ENCODE peak calls at places on chromosome 11, in four cellular contexts. One of them, this sample, is unnamed.

GRCh38 chr11:8369592-8370205 is 106.0 kb upstream of the LMO1 start:
- DNase-seq in K562: no peak
- DNase-seq in WTC11: no peak
- DNase-seq in GM12878: no peak
- DNase-seq in this sample: no peak

GRCh38 chr11:102237096-102237735 is 80.1 kb upstream of the BIRC3 start:
- DNase-seq in K562: no peak
- DNase-seq in GM12878: no peak
- DNase-seq in WTC11: no peak
- DNase-seq in this sample: no peak

GRCh38 chr11:111999111-111999510 is 26.1 kb upstream of the DLAT start:
- DNase-seq in GM12878: no peak
- DNase-seq in WTC11: no peak
- DNase-seq in K562: no peak
- DNase-seq in this sample: no peak

GRCh38 chr11:20618083-20618482 is 18.7 kb downstream of the SLC6A5 start:
- DNase-seq in K562: no peak
- DNase-seq in GM12878: no peak
- DNase-seq in WTC11: no peak
- DNase-seq in this sample: no peak

GRCh38 chr11:28298209-28298608 is 190.0 kb downstream of the METTL15 start:
- DNase-seq in WTC11: no peak
- DNase-seq in GM12878: no peak
- DNase-seq in K562: no peak
- DNase-seq in this sample: no peak

GRCh38 chr11:12239396-12240298 is 129.3 kb downstream of the MICAL2 start:
- DNase-seq in GM12878: no peak
- DNase-seq in WTC11: no peak
- DNase-seq in K562: no peak
- DNase-seq in this sample: no peak

GRCh38 chr11:12066799-12067508 is 43.4 kb upstream of the MICAL2 start:
- DNase-seq in WTC11: no peak
- DNase-seq in GM12878: no peak
- DNase-seq in K562: no peak
- DNase-seq in this sample: peak

GRCh38 chr11:11988862-11989261 is 19.6 kb downstream of the DKK3 start:
- DNase-seq in K562: no peak
- DNase-seq in GM12878: no peak
- DNase-seq in WTC11: no peak
- DNase-seq in this sample: peak

GRCh38 chr11:124834526-124835190 is 30.6 kb upstream of the ROBO3 start:
- DNase-seq in GM12878: no peak
- DNase-seq in WTC11: no peak
- DNase-seq in K562: no peak
- DNase-seq in this sample: no peak

GRCh38 chr11:58573451-58574104 is 2.1 kb downstream of the LPXN start:
- DNase-seq in GM12878: no peak
- DNase-seq in K562: no peak
- DNase-seq in WTC11: no peak
- DNase-seq in this sample: no peak

GRCh38 chr11:119782021-119782420 is 53.0 kb upstream of the NECTIN1 start:
- DNase-seq in K562: no peak
- DNase-seq in WTC11: peak
- DNase-seq in GM12878: no peak
- DNase-seq in this sample: no peak

GRCh38 chr11:43790444-43790794 is 90.2 kb upstream of the ALKBH3 start:
- DNase-seq in GM12878: no peak
- DNase-seq in K562: no peak
- DNase-seq in WTC11: no peak
- DNase-seq in this sample: no peak

GRCh38 chr11:13009921-13010736 is 1.0 kb downstream of the RASSF10 start:
- DNase-seq in WTC11: peak
- DNase-seq in GM12878: no peak
- DNase-seq in K562: no peak
- DNase-seq in this sample: no peak

GRCh38 chr11:117143390-117143789 is 697 bp upstream of the PAFAH1B2 start:
- DNase-seq in WTC11: no peak
- DNase-seq in GM12878: no peak
- DNase-seq in K562: peak
- DNase-seq in this sample: no peak

GRCh38 chr11:103326070-103326794 is 217.0 kb downstream of the DYNC2H1 start:
- DNase-seq in WTC11: peak
- DNase-seq in GM12878: peak
- DNase-seq in K562: peak
- DNase-seq in this sample: peak
- TF ChIP-seq CBFB in WTC11: no peak
- TF ChIP-seq CBFB in GM12878: no peak
- TF ChIP-seq CBFB in K562: no peak
- TF ChIP-seq CBFB in this sample: no peak

DNA sequence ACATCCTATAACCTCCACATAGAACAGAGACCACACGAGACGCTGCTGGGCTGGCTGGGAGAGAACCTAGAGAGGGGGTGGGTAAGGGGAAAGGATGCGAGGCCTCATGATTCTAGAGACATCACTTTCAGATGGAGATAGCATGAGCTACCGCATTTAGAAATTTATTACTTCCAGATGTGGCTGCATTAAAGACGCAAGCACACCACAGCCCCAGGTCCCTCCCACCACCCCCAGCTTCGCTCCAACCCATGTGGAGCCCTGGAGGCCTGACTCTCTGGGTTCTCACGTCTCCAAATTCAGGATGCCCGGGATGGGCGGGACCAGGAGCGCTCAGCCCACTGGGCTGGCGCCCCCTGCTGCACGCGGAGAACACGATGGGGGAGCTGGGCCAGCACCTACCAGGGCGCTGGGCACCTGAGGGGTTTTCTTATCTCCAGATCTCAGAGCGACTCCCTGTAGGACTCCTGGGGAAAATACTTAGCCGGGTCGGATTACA is 13.6 kb downstream of the MRPL21 start:
- DNase-seq in WTC11: peak
- DNase-seq in GM12878: no peak
- DNase-seq in K562: peak
- DNase-seq in this sample: no peak
- TF ChIP-seq MAX in WTC11: no peak
- TF ChIP-seq MAX in GM12878: no peak
- TF ChIP-seq MAX in K562: no peak
- TF ChIP-seq MAX in this sample: no peak

GRCh38 chr11:64333556-64333955 is 6.4 kb upstream of the CCDC88B start:
- DNase-seq in K562: no peak
- DNase-seq in GM12878: no peak
- DNase-seq in WTC11: no peak
- DNase-seq in this sample: no peak

GRCh38 chr11:64337538-64338249 is 2.3 kb upstream of the CCDC88B start:
- DNase-seq in K562: no peak
- DNase-seq in GM12878: no peak
- DNase-seq in WTC11: no peak
- DNase-seq in this sample: no peak

GRCh38 chr11:64330888-64331287 is 9.1 kb upstream of the CCDC88B start:
- DNase-seq in WTC11: peak
- DNase-seq in GM12878: no peak
- DNase-seq in K562: no peak
- DNase-seq in this sample: no peak

GRCh38 chr11:64331569-64332371 is 8.2 kb upstream of the CCDC88B start:
- DNase-seq in GM12878: peak
- DNase-seq in K562: peak
- DNase-seq in WTC11: peak
- DNase-seq in this sample: peak

DNA sequence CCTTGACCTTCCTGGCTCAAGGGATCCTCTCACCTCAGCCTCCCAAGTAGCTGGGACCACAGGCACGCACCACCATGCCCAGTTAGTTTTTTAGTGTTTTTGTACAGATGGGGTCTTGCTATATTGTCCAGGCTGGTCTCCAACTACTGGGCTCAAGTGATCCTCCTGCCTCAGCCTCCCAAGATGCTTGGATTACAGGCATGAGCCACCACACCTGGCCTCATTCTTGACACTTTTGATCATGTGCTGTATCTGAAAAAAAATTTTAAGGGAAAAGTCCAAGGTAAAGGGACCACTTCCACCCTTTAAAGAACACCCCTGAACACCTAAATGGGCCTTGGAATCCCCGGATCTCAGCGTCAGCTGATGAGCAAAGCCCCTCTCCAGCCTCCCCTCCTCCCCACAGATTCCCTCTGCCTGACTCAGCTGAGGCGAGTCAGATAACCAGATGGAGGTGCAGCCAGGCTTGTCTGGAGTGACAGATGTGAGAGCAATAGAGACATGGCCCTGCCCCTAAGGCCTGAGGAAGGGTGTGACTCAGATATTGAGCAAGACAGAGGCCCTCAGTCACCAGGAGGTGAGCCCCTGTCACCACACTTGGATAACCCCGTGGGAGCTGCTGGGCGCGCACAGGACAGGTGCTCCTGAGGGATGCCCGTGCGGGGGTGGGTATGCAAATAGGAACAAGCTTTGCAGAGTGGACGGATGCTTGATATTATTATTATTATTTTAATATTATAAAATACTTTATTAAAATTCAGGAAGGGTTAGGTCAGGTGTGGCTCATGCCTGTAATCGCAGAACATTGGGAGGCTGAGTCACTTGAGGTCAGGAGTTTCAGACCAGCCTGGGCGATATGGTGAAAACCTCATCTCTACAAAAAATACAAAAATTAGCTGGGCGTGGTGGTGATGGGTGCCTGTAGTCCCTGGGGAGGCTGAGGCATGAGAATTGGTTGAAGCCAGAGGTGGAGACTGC is 5.0 kb upstream of the CCDC88B start:
- DNase-seq in WTC11: no peak
- DNase-seq in GM12878: peak
- DNase-seq in K562: peak
- DNase-seq in this sample: peak
- TF ChIP-seq CBFB in WTC11: no peak
- TF ChIP-seq CBFB in GM12878: peak
- TF ChIP-seq CBFB in K562: peak
- TF ChIP-seq CBFB in this sample: no peak

GRCh38 chr11:46119352-46120216 is 1.7 kb downstream of the PHF21A start:
- DNase-seq in GM12878: no peak
- DNase-seq in WTC11: no peak
- DNase-seq in K562: peak
- DNase-seq in this sample: peak
- TF ChIP-seq MAX in GM12878: no peak
- TF ChIP-seq MAX in WTC11: no peak
- TF ChIP-seq MAX in K562: no peak
- TF ChIP-seq MAX in this sample: no peak

GRCh38 chr11:78039919-78040671 is 17.0 kb upstream of the KCTD14 start:
- DNase-seq in WTC11: no peak
- DNase-seq in GM12878: no peak
- DNase-seq in K562: peak
- DNase-seq in this sample: peak
- TF ChIP-seq CBFB in WTC11: no peak
- TF ChIP-seq CBFB in GM12878: no peak
- TF ChIP-seq CBFB in K562: no peak
- TF ChIP-seq CBFB in this sample: no peak

GRCh38 chr11:75560644-75561043 is 1.4 kb upstream of the SERPINH1 start:
- DNase-seq in GM12878: no peak
- DNase-seq in K562: no peak
- DNase-seq in WTC11: no peak
- DNase-seq in this sample: no peak

GRCh38 chr11:75557649-75558494 is 4.2 kb upstream of the SERPINH1 start:
- DNase-seq in WTC11: no peak
- DNase-seq in GM12878: no peak
- DNase-seq in K562: peak
- DNase-seq in this sample: no peak

GRCh38 chr11:75561426-75562047 is 516 bp upstream of the SERPINH1 start:
- DNase-seq in K562: no peak
- DNase-seq in GM12878: no peak
- DNase-seq in WTC11: no peak
- DNase-seq in this sample: no peak

GRCh38 chr11:75562048-75562835 is at the start of gene SERPINH1:
- DNase-seq in K562: peak
- DNase-seq in WTC11: peak
- DNase-seq in GM12878: peak
- DNase-seq in this sample: peak

DNA sequence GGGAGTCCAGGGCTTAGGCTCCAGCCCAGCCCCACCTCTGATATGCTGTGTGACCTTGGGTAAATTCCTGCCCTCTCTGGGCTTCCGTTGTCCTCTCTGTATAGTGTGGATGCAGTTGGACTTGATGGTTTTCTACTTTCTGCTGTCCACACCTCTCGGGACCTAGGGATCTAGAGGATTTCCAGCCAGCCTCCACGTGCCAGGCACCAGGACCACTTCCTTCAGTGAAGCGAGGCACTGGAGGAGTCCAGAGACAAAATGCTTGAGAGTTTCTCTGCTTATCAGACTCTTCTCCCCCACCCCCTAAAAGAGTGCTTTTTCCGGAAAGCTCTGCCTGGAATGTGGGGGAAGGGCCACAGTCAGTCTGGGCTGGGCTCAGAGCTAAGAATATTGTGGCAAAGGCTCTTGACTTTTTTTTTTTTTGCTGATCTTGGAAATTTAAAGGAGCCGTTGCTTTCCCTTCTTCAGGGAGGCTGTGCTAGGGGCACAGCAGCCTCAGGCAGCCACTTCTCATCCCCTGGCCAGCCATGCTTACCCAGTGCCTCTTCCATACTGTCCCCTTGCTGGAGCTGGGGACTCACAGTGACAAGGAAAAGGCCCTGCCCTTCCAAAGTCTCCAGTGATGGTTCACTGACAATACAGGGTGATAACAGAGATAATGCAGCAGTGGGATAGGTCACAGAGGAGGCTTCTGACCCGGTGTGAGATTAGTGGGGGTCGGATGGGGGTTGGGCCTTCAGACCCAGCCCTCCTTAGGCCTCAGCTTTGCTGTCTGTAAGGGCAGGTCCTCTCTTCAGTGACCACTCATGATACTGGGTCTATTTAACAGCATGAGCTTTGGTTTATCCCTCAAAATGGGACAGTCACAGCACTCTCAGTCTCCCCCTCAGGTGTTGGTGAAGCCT is 2.9 kb upstream of the SERPINH1 start:
- DNase-seq in GM12878: no peak
- DNase-seq in K562: peak
- DNase-seq in WTC11: no peak
- DNase-seq in this sample: no peak
- TF ChIP-seq MAX in GM12878: no peak
- TF ChIP-seq MAX in K562: peak
- TF ChIP-seq MAX in WTC11: peak
- TF ChIP-seq MAX in this sample: no peak

DNA sequence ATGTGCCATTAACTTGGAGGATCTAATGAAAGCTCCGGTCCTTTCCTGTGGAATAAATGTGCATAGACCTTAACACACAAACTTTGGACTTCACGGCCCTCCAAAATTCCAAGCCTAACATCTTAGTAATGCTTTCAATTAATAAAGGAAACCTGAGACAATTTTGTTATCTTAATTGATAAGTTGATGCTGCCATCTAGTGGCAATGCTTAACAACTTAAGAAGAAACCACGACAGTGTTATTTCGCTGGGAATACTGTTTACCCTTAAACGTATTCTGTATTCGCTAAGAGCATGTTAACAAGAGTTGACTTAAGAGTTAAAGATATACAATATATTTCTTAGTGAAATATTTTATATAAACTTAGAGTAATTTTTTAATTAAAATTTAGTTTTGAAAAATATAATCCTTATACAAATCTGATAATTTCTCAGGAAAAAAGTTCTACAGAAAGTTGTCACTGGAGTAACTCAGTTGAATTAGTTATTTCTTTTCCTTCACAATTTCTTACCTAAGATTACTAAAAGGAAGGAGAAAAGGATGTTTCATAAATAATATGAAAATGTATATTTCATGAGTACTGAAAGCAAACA is 35.0 kb upstream of the OR9G4 start:
- DNase-seq in GM12878: no peak
- DNase-seq in WTC11: no peak
- DNase-seq in K562: peak
- DNase-seq in this sample: peak
- TF ChIP-seq CBFB in GM12878: no peak
- TF ChIP-seq CBFB in WTC11: no peak
- TF ChIP-seq CBFB in K562: no peak
- TF ChIP-seq CBFB in this sample: no peak

This sample was measured in HepG2.